ENCODE peak calls at places on chromosome 21, in seven cellular contexts. F is fibroblast of mammary gland, Y is ovary, D is lower lobe of right lung, Z is fibroblast of the aortic adventitia, C is tibial nerve, A is fibroblast of pulmonary artery. E is an unnamed sample.

GRCh38 chr21:36541721-36542139 is 61.8 kb upstream of the CLDN14 start:
- DNase-seq in F (no peak), Y (no peak), D (no peak), Z (no peak), C (no peak), A (no peak), E (no peak)

GRCh38 chr21:28444567-28444966 is 548.1 kb downstream of the LTN1 start:
- DNase-seq in F (peak; percentile 52), Y (no peak), D (no peak), Z (peak; percentile 64), C (peak; percentile 17), A (peak; percentile 22), E (no peak)

GRCh38 chr21:45975017-45975595 is 6.5 kb upstream of the COL6A1 start:
- DNase-seq in F (peak; percentile 69), Y (peak; percentile 62), D (peak; percentile 51), Z (peak; percentile 58), C (no peak), A (peak; percentile 50), E (peak; percentile 83)

GRCh38 chr21:35360870-35361570 is 311.9 kb upstream of the RUNX1 start:
- DNase-seq in F (no peak), Y (no peak), D (no peak), Z (no peak), C (no peak), A (no peak), E (no peak)

GRCh38 chr21:16838330-16838729 is 674.5 kb upstream of the CXADR start:
- DNase-seq in F (peak; percentile 24), Y (no peak), D (no peak), Z (peak; percentile 60), C (no peak), A (peak; percentile 8), E (no peak)

GRCh38 chr21:15141236-15141970 is 76.6 kb upstream of the NRIP1 start:
- DNase-seq in F (no peak), Y (no peak), D (peak; percentile 62), Z (no peak), C (no peak), A (no peak), E (no peak)

GRCh38 chr21:32726742-32727477 is 903 bp downstream of the SYNJ1 start:
- DNase-seq in F (peak; percentile 28), Y (no peak), D (no peak), Z (peak; percentile 32), C (peak; percentile 11), A (peak; percentile 37), E (peak; percentile 37)

GRCh38 chr21:31446206-31446900 is 102.3 kb upstream of the TIAM1 start:
- DNase-seq in F (no peak), Y (no peak), D (no peak), Z (no peak), C (no peak), A (no peak), E (no peak)

GRCh38 chr21:18529253-18529652 is 125.7 kb upstream of the TMPRSS15 start:
- DNase-seq in F (peak; percentile 70), Y (no peak), D (no peak), Z (peak; percentile 71), C (no peak), A (peak; percentile 62), E (peak; percentile 7)

GRCh38 chr21:28357743-28358142 is 634.9 kb downstream of the LTN1 start:
- DNase-seq in F (peak; percentile 33), Y (no peak), D (no peak), Z (peak; percentile 16), C (no peak), A (no peak), E (peak; percentile 59)

GRCh38 chr21:35004289-35004688 is 44.8 kb downstream of the RUNX1 start:
- DNase-seq in F (no peak), Y (no peak), D (no peak), Z (no peak), C (no peak), A (no peak), E (no peak)

GRCh38 chr21:45998871-45999580 is 17.5 kb downstream of the COL6A1 start:
- DNase-seq in F (no peak), Y (no peak), D (peak; percentile 41), Z (no peak), C (no peak), A (no peak), E (no peak)

GRCh38 chr21:14917762-14918161 is 147.0 kb downstream of the NRIP1 start:
- DNase-seq in F (no peak), Y (no peak), D (no peak), Z (peak; percentile 45), C (no peak), A (peak; percentile 24), E (peak; percentile 23)

GRCh38 chr21:24023936-24024335 is 1583.3 kb downstream of the MRPL39 start:
- DNase-seq in F (no peak), Y (no peak), D (no peak), Z (no peak), C (no peak), A (no peak), E (no peak)

GRCh38 chr21:17931080-17931479 is 111.9 kb upstream of the C21orf91 start:
- DNase-seq in F (no peak), Y (no peak), D (no peak), Z (no peak), C (no peak), A (no peak), E (no peak)

GRCh38 chr21:27582946-27583270 is 616.0 kb upstream of the ADAMTS5 start:
- DNase-seq in F (peak; percentile 45), Y (no peak), D (no peak), Z (peak; percentile 25), C (no peak), A (no peak), E (no peak)

GRCh38 chr21:19899645-19900044 is 1098.6 kb upstream of the NCAM2 start:
- DNase-seq in F (no peak), Y (no peak), D (no peak), Z (no peak), C (no peak), A (no peak), E (no peak)

GRCh38 chr21:24208562-24209260 is 1398.6 kb downstream of the MRPL39 start:
- DNase-seq in F (no peak), Y (no peak), D (no peak), Z (no peak), C (no peak), A (no peak), E (no peak)

GRCh38 chr21:25759573-25759972 is 24.8 kb downstream of the GABPA start:
- DNase-seq in F (peak; percentile 35), Y (no peak), D (no peak), Z (peak; percentile 53), C (no peak), A (peak; percentile 68), E (peak; percentile 53)

GRCh38 chr21:26506951-26507350 is 66.1 kb downstream of the CYYR1 start:
- DNase-seq in F (peak; percentile 45), Y (no peak), D (no peak), Z (peak; percentile 50), C (no peak), A (peak; percentile 18), E (peak; percentile 49)

GRCh38 chr21:43292866-43293142 is 124.0 kb downstream of the CRYAA start:
- DNase-seq in F (no peak), Y (no peak), D (no peak), Z (no peak), C (no peak), A (no peak), E (no peak)

GRCh38 chr21:16551101-16551695 is 821.4 kb downstream of the USP25 start:
- DNase-seq in F (no peak), Y (no peak), D (no peak), Z (no peak), C (no peak), A (peak; percentile 39), E (no peak)

GRCh38 chr21:36193200-36193599 is 36.6 kb downstream of the DOP1B start:
- DNase-seq in F (no peak), Y (no peak), D (no peak), Z (no peak), C (no peak), A (no peak), E (no peak)

GRCh38 chr21:26153758-26154157 is 16.8 kb downstream of the APP start:
- DNase-seq in F (no peak), Y (no peak), D (no peak), Z (peak; percentile 49), C (no peak), A (no peak), E (peak; percentile 47)

GRCh38 chr21:40143822-40144525 is 276.7 kb downstream of the PCP4 start:
- DNase-seq in F (peak; percentile 35), Y (no peak), D (no peak), Z (peak; percentile 14), C (peak; percentile 69), A (peak; percentile 45), E (peak; percentile 13)

GRCh38 chr21:46033410-46034404 is 52.1 kb downstream of the COL6A1 start:
- DNase-seq in F (no peak), Y (peak; percentile 66), D (no peak), Z (no peak), C (no peak), A (no peak), E (peak; percentile 97)

GRCh38 chr21:38815060-38815405 is 9.3 kb downstream of the ETS2 start:
- DNase-seq in F (peak; percentile 65), Y (no peak), D (no peak), Z (no peak), C (no peak), A (no peak), E (no peak)

GRCh38 chr21:41768371-41769042 is 1.7 kb upstream of the RIPK4 start:
- DNase-seq in F (peak; percentile 79), Y (no peak), D (peak; percentile 51), Z (peak; percentile 49), C (no peak), A (peak; percentile 53), E (peak; percentile 39)
- TF ChIP-seq CTCF in F (peak; percentile 28), Y (no peak), D (peak; percentile 15), Z (peak; percentile 38), C (no peak), A (peak; percentile 40), E (peak; percentile 43)

GRCh38 chr21:44555200-44555875 is 3.3 kb downstream of the KRTAP10-3 start:
- DNase-seq in F (no peak), Y (no peak), D (peak; percentile 14), Z (no peak), C (no peak), A (no peak), E (no peak)
- TF ChIP-seq CTCF in F (no peak), Y (no peak), D (no peak), Z (no peak), C (no peak), A (no peak), E (no peak)

DNA sequence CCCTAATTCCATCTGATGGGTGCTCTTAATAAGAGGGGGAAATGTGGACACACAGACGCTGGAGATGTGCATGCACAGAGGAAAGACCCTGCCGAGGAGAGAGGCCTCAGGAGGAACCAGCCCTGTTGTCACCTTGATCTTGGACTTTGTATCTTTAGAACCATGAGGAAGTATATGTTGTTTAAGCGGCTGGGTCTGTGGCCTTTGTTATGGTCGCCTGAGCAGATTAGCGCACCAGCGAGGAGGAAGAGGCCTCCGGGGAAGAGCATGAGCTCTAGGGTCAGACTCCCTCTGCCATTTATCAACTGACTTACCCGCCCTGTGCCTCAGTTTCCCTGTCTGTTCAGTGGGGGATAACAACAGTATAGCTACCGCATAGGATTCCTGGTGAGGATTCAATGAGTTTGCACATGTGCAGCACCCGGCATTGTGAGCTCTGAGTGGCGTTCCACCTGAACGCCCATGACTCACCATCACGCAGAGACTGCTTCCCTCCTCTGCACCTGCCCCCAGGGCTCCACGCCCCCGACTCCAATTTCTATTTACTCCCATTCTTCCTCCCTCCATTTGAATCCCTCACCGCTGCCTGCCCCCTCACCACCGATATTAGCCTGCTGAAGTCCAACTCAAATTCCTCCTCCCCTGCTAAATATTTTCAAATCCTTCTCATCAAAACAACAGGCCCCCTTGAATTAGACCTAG is 67.2 kb downstream of the ATP5PO start:
- DNase-seq in F (no peak), Y (no peak), D (no peak), Z (no peak), C (no peak), A (no peak), E (no peak)
- TF ChIP-seq CTCF in F (no peak), Y (no peak), D (no peak), Z (no peak), C (no peak), A (no peak), E (no peak)

GRCh38 chr21:37642493-37642892 is 273.8 kb downstream of the KCNJ6 start:
- DNase-seq in F (no peak), Y (no peak), D (no peak), Z (no peak), C (no peak), A (no peak), E (no peak)
- TF ChIP-seq CTCF in F (no peak), Y (no peak), D (peak; percentile 27), Z (no peak), C (no peak), A (no peak), E (peak; percentile 14)